ENCODE peak calls at places on chromosomes 12 and 14, in five cellular contexts. One of them, this sample, is unnamed.
A peak's percentile ranks its signal among the peaks of the same experiment; 100 is the strongest.

GRCh38 chr12:88575361-88575959 is 4.8 kb downstream of the KITLG start:
- DNase-seq in activated CD4-positive, CD25-positive, alpha-beta regulatory T cell treated with anti-CD3 and anti-CD28 coated beads, Interleukin-2, amount 50 U/mL, for 72 hours: no peak
- DNase-seq in foreskin keratinocyte: no peak
- DNase-seq in GM04503: no peak
- DNase-seq in Jurkat, Clone E6-1: no peak
- DNase-seq in this sample: no peak

GRCh38 chr12:29131539-29131938 is 17.5 kb upstream of the FAR2 start:
- DNase-seq in activated CD4-positive, CD25-positive, alpha-beta regulatory T cell treated with anti-CD3 and anti-CD28 coated beads, Interleukin-2, amount 50 U/mL, for 72 hours: no peak
- DNase-seq in foreskin keratinocyte: no peak
- DNase-seq in GM04503: no peak
- DNase-seq in Jurkat, Clone E6-1: no peak
- DNase-seq in this sample: no peak

GRCh38 chr14:94992046-94992445 is 165.3 kb downstream of the DICER1 start:
- DNase-seq in activated CD4-positive, CD25-positive, alpha-beta regulatory T cell treated with anti-CD3 and anti-CD28 coated beads, Interleukin-2, amount 50 U/mL, for 72 hours: no peak
- DNase-seq in foreskin keratinocyte: peak; percentile 18
- DNase-seq in GM04503: peak; percentile 6
- DNase-seq in Jurkat, Clone E6-1: no peak
- DNase-seq in this sample: no peak

GRCh38 chr12:14417717-14418116 is 52.2 kb downstream of the ATF7IP start:
- DNase-seq in activated CD4-positive, CD25-positive, alpha-beta regulatory T cell treated with anti-CD3 and anti-CD28 coated beads, Interleukin-2, amount 50 U/mL, for 72 hours: peak; percentile 53
- DNase-seq in foreskin keratinocyte: peak; percentile 79
- DNase-seq in GM04503: peak; percentile 62
- DNase-seq in Jurkat, Clone E6-1: peak; percentile 90
- DNase-seq in this sample: no peak

GRCh38 chr14:35368583-35368982 is 36.0 kb downstream of the NFKBIA start:
- DNase-seq in activated CD4-positive, CD25-positive, alpha-beta regulatory T cell treated with anti-CD3 and anti-CD28 coated beads, Interleukin-2, amount 50 U/mL, for 72 hours: no peak
- DNase-seq in foreskin keratinocyte: no peak
- DNase-seq in GM04503: no peak
- DNase-seq in Jurkat, Clone E6-1: no peak
- DNase-seq in this sample: no peak

GRCh38 chr14:61860294-61860918 is 98.2 kb downstream of the SNAPC1 start:
- DNase-seq in activated CD4-positive, CD25-positive, alpha-beta regulatory T cell treated with anti-CD3 and anti-CD28 coated beads, Interleukin-2, amount 50 U/mL, for 72 hours: peak; percentile 65
- DNase-seq in foreskin keratinocyte: peak; percentile 50
- DNase-seq in GM04503: no peak
- DNase-seq in Jurkat, Clone E6-1: peak; percentile 46
- DNase-seq in this sample: no peak

GRCh38 chr12:57404966-57405640 is 25.7 kb downstream of the R3HDM2 start:
- DNase-seq in activated CD4-positive, CD25-positive, alpha-beta regulatory T cell treated with anti-CD3 and anti-CD28 coated beads, Interleukin-2, amount 50 U/mL, for 72 hours: no peak
- DNase-seq in foreskin keratinocyte: no peak
- DNase-seq in GM04503: no peak
- DNase-seq in Jurkat, Clone E6-1: no peak
- DNase-seq in this sample: no peak

GRCh38 chr14:45249847-45250575 is 3.0 kb downstream of the MIS18BP1 start:
- DNase-seq in activated CD4-positive, CD25-positive, alpha-beta regulatory T cell treated with anti-CD3 and anti-CD28 coated beads, Interleukin-2, amount 50 U/mL, for 72 hours: no peak
- DNase-seq in foreskin keratinocyte: no peak
- DNase-seq in GM04503: peak; percentile 53
- DNase-seq in Jurkat, Clone E6-1: peak; percentile 36
- DNase-seq in this sample: no peak

GRCh38 chr12:110661337-110661972 is 27.5 kb downstream of the HVCN1 start:
- DNase-seq in activated CD4-positive, CD25-positive, alpha-beta regulatory T cell treated with anti-CD3 and anti-CD28 coated beads, Interleukin-2, amount 50 U/mL, for 72 hours: peak; percentile 42
- DNase-seq in foreskin keratinocyte: no peak
- DNase-seq in GM04503: no peak
- DNase-seq in Jurkat, Clone E6-1: no peak
- DNase-seq in this sample: peak; percentile 73

GRCh38 chr12:67220065-67220464 is 49.1 kb upstream of the CAND1 start:
- DNase-seq in activated CD4-positive, CD25-positive, alpha-beta regulatory T cell treated with anti-CD3 and anti-CD28 coated beads, Interleukin-2, amount 50 U/mL, for 72 hours: no peak
- DNase-seq in foreskin keratinocyte: peak; percentile 9
- DNase-seq in GM04503: no peak
- DNase-seq in Jurkat, Clone E6-1: peak; percentile 18
- DNase-seq in this sample: no peak

GRCh38 chr12:119843100-119843499 is 34.0 kb downstream of the CIT start:
- DNase-seq in activated CD4-positive, CD25-positive, alpha-beta regulatory T cell treated with anti-CD3 and anti-CD28 coated beads, Interleukin-2, amount 50 U/mL, for 72 hours: no peak
- DNase-seq in foreskin keratinocyte: no peak
- DNase-seq in GM04503: peak; percentile 43
- DNase-seq in Jurkat, Clone E6-1: no peak
- DNase-seq in this sample: no peak

GRCh38 chr12:64042901-64043300 is 179.2 kb downstream of the KICS2 start:
- DNase-seq in activated CD4-positive, CD25-positive, alpha-beta regulatory T cell treated with anti-CD3 and anti-CD28 coated beads, Interleukin-2, amount 50 U/mL, for 72 hours: no peak
- DNase-seq in foreskin keratinocyte: no peak
- DNase-seq in GM04503: peak; percentile 72
- DNase-seq in Jurkat, Clone E6-1: no peak
- DNase-seq in this sample: no peak

GRCh38 chr14:75672588-75673192 is 11.6 kb downstream of the TTLL5 start:
- DNase-seq in activated CD4-positive, CD25-positive, alpha-beta regulatory T cell treated with anti-CD3 and anti-CD28 coated beads, Interleukin-2, amount 50 U/mL, for 72 hours: no peak
- DNase-seq in foreskin keratinocyte: no peak
- DNase-seq in GM04503: no peak
- DNase-seq in Jurkat, Clone E6-1: no peak
- DNase-seq in this sample: no peak

GRCh38 chr12:66409195-66409871 is 107.0 kb downstream of the HELB start:
- DNase-seq in activated CD4-positive, CD25-positive, alpha-beta regulatory T cell treated with anti-CD3 and anti-CD28 coated beads, Interleukin-2, amount 50 U/mL, for 72 hours: no peak
- DNase-seq in foreskin keratinocyte: peak; percentile 56
- DNase-seq in GM04503: no peak
- DNase-seq in Jurkat, Clone E6-1: peak; percentile 57
- DNase-seq in this sample: no peak

GRCh38 chr14:100609331-100609870 is 22.2 kb upstream of the BEGAIN start:
- DNase-seq in activated CD4-positive, CD25-positive, alpha-beta regulatory T cell treated with anti-CD3 and anti-CD28 coated beads, Interleukin-2, amount 50 U/mL, for 72 hours: no peak
- DNase-seq in foreskin keratinocyte: no peak
- DNase-seq in GM04503: no peak
- DNase-seq in Jurkat, Clone E6-1: no peak
- DNase-seq in this sample: peak; percentile 50

GRCh38 chr12:56014205-56014604 is 6.6 kb upstream of the IKZF4 start:
- DNase-seq in activated CD4-positive, CD25-positive, alpha-beta regulatory T cell treated with anti-CD3 and anti-CD28 coated beads, Interleukin-2, amount 50 U/mL, for 72 hours: no peak
- DNase-seq in foreskin keratinocyte: peak; percentile 14
- DNase-seq in GM04503: no peak
- DNase-seq in Jurkat, Clone E6-1: no peak
- DNase-seq in this sample: no peak

GRCh38 chr12:107487011-107487680 is 198.5 kb upstream of the PWP1 start:
- DNase-seq in activated CD4-positive, CD25-positive, alpha-beta regulatory T cell treated with anti-CD3 and anti-CD28 coated beads, Interleukin-2, amount 50 U/mL, for 72 hours: no peak
- DNase-seq in foreskin keratinocyte: no peak
- DNase-seq in GM04503: no peak
- DNase-seq in Jurkat, Clone E6-1: no peak
- DNase-seq in this sample: no peak

GRCh38 chr12:57756406-57757341 is 1.8 kb downstream of the MARCHF9 start:
- DNase-seq in activated CD4-positive, CD25-positive, alpha-beta regulatory T cell treated with anti-CD3 and anti-CD28 coated beads, Interleukin-2, amount 50 U/mL, for 72 hours: peak; percentile 71
- DNase-seq in foreskin keratinocyte: no peak
- DNase-seq in GM04503: no peak
- DNase-seq in Jurkat, Clone E6-1: peak; percentile 51
- DNase-seq in this sample: peak; percentile 82

GRCh38 chr12:131699434-131699833 is 11.5 kb upstream of the SFSWAP start:
- DNase-seq in activated CD4-positive, CD25-positive, alpha-beta regulatory T cell treated with anti-CD3 and anti-CD28 coated beads, Interleukin-2, amount 50 U/mL, for 72 hours: no peak
- DNase-seq in foreskin keratinocyte: peak; percentile 32
- DNase-seq in GM04503: peak; percentile 9
- DNase-seq in Jurkat, Clone E6-1: no peak
- DNase-seq in this sample: no peak

GRCh38 chr14:101071493-101071891 is 168.0 kb upstream of the RTL1 start:
- DNase-seq in activated CD4-positive, CD25-positive, alpha-beta regulatory T cell treated with anti-CD3 and anti-CD28 coated beads, Interleukin-2, amount 50 U/mL, for 72 hours: peak; percentile 6
- DNase-seq in foreskin keratinocyte: no peak
- DNase-seq in GM04503: no peak
- DNase-seq in Jurkat, Clone E6-1: no peak
- DNase-seq in this sample: peak; percentile 59

GRCh38 chr12:46831335-46832083 is 5.7 kb upstream of the SLC38A4 start:
- DNase-seq in activated CD4-positive, CD25-positive, alpha-beta regulatory T cell treated with anti-CD3 and anti-CD28 coated beads, Interleukin-2, amount 50 U/mL, for 72 hours: no peak
- DNase-seq in foreskin keratinocyte: no peak
- DNase-seq in GM04503: no peak
- DNase-seq in Jurkat, Clone E6-1: no peak
- DNase-seq in this sample: peak; percentile 65

GRCh38 chr12:24246921-24247320 is 297.5 kb upstream of the SOX5 start:
- DNase-seq in activated CD4-positive, CD25-positive, alpha-beta regulatory T cell treated with anti-CD3 and anti-CD28 coated beads, Interleukin-2, amount 50 U/mL, for 72 hours: no peak
- DNase-seq in foreskin keratinocyte: no peak
- DNase-seq in GM04503: no peak
- DNase-seq in Jurkat, Clone E6-1: no peak
- DNase-seq in this sample: no peak

GRCh38 chr12:80763874-80764273 is 47.2 kb downstream of the MYF5 start:
- DNase-seq in activated CD4-positive, CD25-positive, alpha-beta regulatory T cell treated with anti-CD3 and anti-CD28 coated beads, Interleukin-2, amount 50 U/mL, for 72 hours: no peak
- DNase-seq in foreskin keratinocyte: peak; percentile 30
- DNase-seq in GM04503: no peak
- DNase-seq in Jurkat, Clone E6-1: peak; percentile 46
- DNase-seq in this sample: no peak

GRCh38 chr12:63403256-63403655 is 252.3 kb upstream of the AVPR1A start:
- DNase-seq in activated CD4-positive, CD25-positive, alpha-beta regulatory T cell treated with anti-CD3 and anti-CD28 coated beads, Interleukin-2, amount 50 U/mL, for 72 hours: no peak
- DNase-seq in foreskin keratinocyte: no peak
- DNase-seq in GM04503: no peak
- DNase-seq in Jurkat, Clone E6-1: no peak
- DNase-seq in this sample: no peak

GRCh38 chr14:43438056-43438455 is 1069.0 kb downstream of the FSCB start:
- DNase-seq in activated CD4-positive, CD25-positive, alpha-beta regulatory T cell treated with anti-CD3 and anti-CD28 coated beads, Interleukin-2, amount 50 U/mL, for 72 hours: no peak
- DNase-seq in foreskin keratinocyte: no peak
- DNase-seq in GM04503: no peak
- DNase-seq in Jurkat, Clone E6-1: no peak
- DNase-seq in this sample: no peak

GRCh38 chr14:104722938-104723650 is 935 bp upstream of the ADSS1 start:
- DNase-seq in activated CD4-positive, CD25-positive, alpha-beta regulatory T cell treated with anti-CD3 and anti-CD28 coated beads, Interleukin-2, amount 50 U/mL, for 72 hours: no peak
- DNase-seq in foreskin keratinocyte: no peak
- DNase-seq in GM04503: no peak
- DNase-seq in Jurkat, Clone E6-1: no peak
- DNase-seq in this sample: no peak

GRCh38 chr12:2083561-2083960 is 30.8 kb downstream of the CACNA1C start:
- DNase-seq in activated CD4-positive, CD25-positive, alpha-beta regulatory T cell treated with anti-CD3 and anti-CD28 coated beads, Interleukin-2, amount 50 U/mL, for 72 hours: no peak
- DNase-seq in foreskin keratinocyte: no peak
- DNase-seq in GM04503: no peak
- DNase-seq in Jurkat, Clone E6-1: no peak
- DNase-seq in this sample: no peak

GRCh38 chr14:102784892-102785597 is 7.8 kb downstream of the TRAF3 start:
- DNase-seq in activated CD4-positive, CD25-positive, alpha-beta regulatory T cell treated with anti-CD3 and anti-CD28 coated beads, Interleukin-2, amount 50 U/mL, for 72 hours: no peak
- DNase-seq in foreskin keratinocyte: no peak
- DNase-seq in GM04503: no peak
- DNase-seq in Jurkat, Clone E6-1: no peak
- DNase-seq in this sample: no peak

GRCh38 chr12:120139958-120140357 is 23.4 kb upstream of the RAB35 start:
- DNase-seq in activated CD4-positive, CD25-positive, alpha-beta regulatory T cell treated with anti-CD3 and anti-CD28 coated beads, Interleukin-2, amount 50 U/mL, for 72 hours: no peak
- DNase-seq in foreskin keratinocyte: no peak
- DNase-seq in GM04503: no peak
- DNase-seq in Jurkat, Clone E6-1: no peak
- DNase-seq in this sample: no peak